ENCODE peak calls at places on chromosomes 5 and 9, in eight cellular contexts. R is GM12891; G is activated CD8-positive, alpha-beta memory T cell treated with anti-CD3 and anti-CD28 coated beads for 48 hours; M is T-helper 1 cell; J is activated T-helper 1 cell treated with Interleukin-2 at 50 U/mL for 16 hours; W is endothelial cell; E is mesothelial cell of epicardium; B is dermis microvascular lymphatic vessel endothelial cell. L is an unnamed sample.

GRCh38 chr5:177546262-177546741 is 8.1 kb downstream of the FAM193B start:
- DNase-seq in B (peak; percentile 90), E (no peak), R (no peak), G (no peak), M (no peak), J (no peak), W (no peak), L (no peak)

GRCh38 chr5:113271015-113271414 is 163.8 kb downstream of the TSSK1B start:
- DNase-seq in B (peak; percentile 70), G (no peak), M (no peak), E (no peak), J (no peak), W (no peak), R (no peak), L (no peak)

GRCh38 chr9:16425572-16425971 is 444.9 kb downstream of the BNC2 start:
- DNase-seq in G (no peak), E (no peak), B (peak; percentile 44), W (no peak), J (no peak), R (no peak), M (no peak), L (no peak)

GRCh38 chr5:84249918-84250635 is 134.6 kb downstream of the EDIL3 start:
- DNase-seq in B (peak; percentile 4), M (no peak), E (no peak), R (no peak), W (peak; percentile 6), J (no peak), G (no peak), L (no peak)

GRCh38 chr5:159106569-159107282 is 7.0 kb upstream of the EBF1 start:
- DNase-seq in R (peak; percentile 65), E (peak; percentile 85), J (peak; percentile 36), B (peak; percentile 69), W (peak; percentile 88), G (no peak), M (no peak), L (peak; percentile 60)

GRCh38 chr9:96875460-96876142 is 21.3 kb upstream of the ZNF782 start:
- DNase-seq in W (peak; percentile 77), M (no peak), E (peak; percentile 88), B (peak; percentile 90), J (no peak), G (no peak), R (peak; percentile 46), L (no peak)

GRCh38 chr5:106843812-106844416 is 826.8 kb downstream of the EFNA5 start:
- DNase-seq in B (peak; percentile 15), J (no peak), R (no peak), M (no peak), E (no peak), G (no peak), W (no peak), L (no peak)

GRCh38 chr5:79806741-79807140 is 117.1 kb downstream of the CMYA5 start:
- DNase-seq in G (no peak), W (no peak), J (no peak), B (no peak), R (no peak), E (no peak), M (no peak), L (no peak)

GRCh38 chr5:6686916-6687409 is 26.3 kb upstream of the TENT4A start:
- DNase-seq in J (no peak), B (peak; percentile 62), R (no peak), E (peak; percentile 65), W (peak; percentile 66), G (no peak), M (no peak), L (no peak)

GRCh38 chr5:91499943-91500531 is 116.9 kb upstream of the ARRDC3 start:
- DNase-seq in W (no peak), J (no peak), B (peak; percentile 44), E (no peak), R (no peak), M (no peak), G (no peak), L (no peak)

GRCh38 chr5:134110382-134110781 is 4.1 kb upstream of the TCF7 start:
- DNase-seq in W (no peak), R (no peak), G (no peak), E (no peak), B (no peak), M (no peak), J (no peak), L (no peak)

GRCh38 chr5:144886668-144887067 is 716.0 kb downstream of the KCTD16 start:
- DNase-seq in M (no peak), E (no peak), B (no peak), J (no peak), G (no peak), W (no peak), R (no peak), L (no peak)

GRCh38 chr5:58759745-58760144 is 176.9 kb downstream of the RAB3C start:
- DNase-seq in R (peak; percentile 4), M (no peak), W (no peak), G (no peak), E (no peak), B (peak; percentile 8), J (no peak), L (no peak)

GRCh38 chr5:135851186-135851906 is 16.9 kb downstream of the SLC25A48 start:
- DNase-seq in G (no peak), R (no peak), E (no peak), B (no peak), W (no peak), J (no peak), M (no peak), L (no peak)

GRCh38 chr5:102767864-102768263 is 12.8 kb downstream of the PAM start:
- DNase-seq in M (no peak), J (no peak), B (no peak), E (no peak), W (no peak), G (no peak), R (no peak), L (no peak)

GRCh38 chr9:130446111-130446861 is 1.5 kb downstream of the ASS1 start:
- DNase-seq in E (peak; percentile 66), R (no peak), M (no peak), W (no peak), G (no peak), B (no peak), J (no peak), L (no peak)

GRCh38 chr9:81266674-81267073 is 422.7 kb downstream of the TLE1 start:
- DNase-seq in M (no peak), G (no peak), R (no peak), J (no peak), W (no peak), E (no peak), B (no peak), L (no peak)

GRCh38 chr5:187042-187431 is 4.3 kb upstream of the LRRC14B start:
- DNase-seq in G (no peak), R (no peak), B (no peak), M (no peak), W (no peak), J (no peak), E (no peak), L (no peak)

GRCh38 chr5:53937467-53937866 is 372.9 kb downstream of the ARL15 start:
- DNase-seq in M (no peak), J (no peak), G (no peak), R (no peak), E (no peak), W (no peak), B (no peak), L (no peak)